ENCODE peak calls at places on chromosomes 13 and 19, in five cellular contexts. One of them, this sample, is unnamed. For H3K4me1, the result is how much of the 10 kb centered on the place peaks cover.

GRCh38 chr19:30677702-30678101 is 305.5 kb downstream of the ZNF536 start:
- DNase-seq in mesendoderm: no peak
- DNase-seq in ascending aorta: no peak
- DNase-seq in CD8-positive, alpha-beta T cell: no peak
- DNase-seq in left ventricle myocardium inferior: no peak
- DNase-seq in this sample: no peak

GRCh38 chr19:7742575-7742974 is 4.8 kb downstream of the CD209 start:
- DNase-seq in mesendoderm: no peak
- DNase-seq in ascending aorta: no peak
- DNase-seq in CD8-positive, alpha-beta T cell: no peak
- DNase-seq in left ventricle myocardium inferior: no peak
- DNase-seq in this sample: no peak

GRCh38 chr13:95509521-95510315 is 42.8 kb upstream of the CLDN10 start:
- DNase-seq in mesendoderm: peak
- DNase-seq in ascending aorta: no peak
- DNase-seq in CD8-positive, alpha-beta T cell: no peak
- DNase-seq in left ventricle myocardium inferior: no peak
- DNase-seq in this sample: no peak

GRCh38 chr19:1911098-1911497 is 5.9 kb downstream of the ADAT3 start:
- DNase-seq in mesendoderm: no peak
- DNase-seq in ascending aorta: no peak
- DNase-seq in CD8-positive, alpha-beta T cell: peak
- DNase-seq in left ventricle myocardium inferior: no peak
- DNase-seq in this sample: no peak

GRCh38 chr19:5338661-5339469 is 1.7 kb downstream of the PTPRS start:
- DNase-seq in mesendoderm: peak
- DNase-seq in ascending aorta: no peak
- DNase-seq in CD8-positive, alpha-beta T cell: no peak
- DNase-seq in left ventricle myocardium inferior: no peak
- DNase-seq in this sample: no peak

GRCh38 chr19:48632692-48633147 is 4.5 kb downstream of the DBP start:
- DNase-seq in mesendoderm: no peak
- DNase-seq in ascending aorta: no peak
- DNase-seq in CD8-positive, alpha-beta T cell: no peak
- DNase-seq in left ventricle myocardium inferior: no peak
- DNase-seq in this sample: no peak

GRCh38 chr13:59680429-59681024 is 483.2 kb downstream of the DIAPH3 start:
- DNase-seq in mesendoderm: peak
- DNase-seq in ascending aorta: no peak
- DNase-seq in CD8-positive, alpha-beta T cell: no peak
- DNase-seq in left ventricle myocardium inferior: no peak
- DNase-seq in this sample: no peak

GRCh38 chr19:51511353-51511752 is 9.8 kb upstream of the SIGLEC12 start:
- DNase-seq in mesendoderm: peak
- DNase-seq in ascending aorta: no peak
- DNase-seq in CD8-positive, alpha-beta T cell: no peak
- DNase-seq in left ventricle myocardium inferior: no peak
- DNase-seq in this sample: no peak

GRCh38 chr13:37701306-37701705 is 102.7 kb upstream of the POSTN start:
- DNase-seq in mesendoderm: no peak
- DNase-seq in ascending aorta: no peak
- DNase-seq in CD8-positive, alpha-beta T cell: no peak
- DNase-seq in left ventricle myocardium inferior: no peak
- DNase-seq in this sample: no peak

GRCh38 chr13:40204246-40204645 is 462.2 kb downstream of the FOXO1 start:
- DNase-seq in mesendoderm: no peak
- DNase-seq in ascending aorta: no peak
- DNase-seq in CD8-positive, alpha-beta T cell: no peak
- DNase-seq in left ventricle myocardium inferior: no peak
- DNase-seq in this sample: no peak

GRCh38 chr19:41606215-41606837 is 20.5 kb downstream of the CEACAM4 start:
- DNase-seq in mesendoderm: no peak
- DNase-seq in ascending aorta: no peak
- DNase-seq in CD8-positive, alpha-beta T cell: no peak
- DNase-seq in left ventricle myocardium inferior: no peak
- DNase-seq in this sample: no peak

GRCh38 chr13:81551036-81551435 is 1210.1 kb upstream of the SPRY2 start:
- DNase-seq in mesendoderm: no peak
- DNase-seq in ascending aorta: no peak
- DNase-seq in CD8-positive, alpha-beta T cell: no peak
- DNase-seq in left ventricle myocardium inferior: no peak
- DNase-seq in this sample: no peak

GRCh38 chr13:49456156-49456555 is 12.1 kb downstream of the SETDB2 start:
- DNase-seq in mesendoderm: no peak
- DNase-seq in ascending aorta: no peak
- DNase-seq in CD8-positive, alpha-beta T cell: no peak
- DNase-seq in left ventricle myocardium inferior: no peak
- DNase-seq in this sample: no peak

GRCh38 chr19:37928527-37929286 is 21.7 kb downstream of the SIPA1L3 start:
- DNase-seq in mesendoderm: peak
- DNase-seq in ascending aorta: no peak
- DNase-seq in CD8-positive, alpha-beta T cell: no peak
- DNase-seq in left ventricle myocardium inferior: no peak
- DNase-seq in this sample: peak

GRCh38 chr19:3508771-3509535 is 2.8 kb downstream of the FZR1 start:
- DNase-seq in mesendoderm: no peak
- DNase-seq in ascending aorta: no peak
- DNase-seq in CD8-positive, alpha-beta T cell: no peak
- DNase-seq in left ventricle myocardium inferior: no peak
- DNase-seq in this sample: no peak
- H3K4me1 ChIP-seq in mesendoderm: under half
- H3K4me1 ChIP-seq in ascending aorta: under half
- H3K4me1 ChIP-seq in CD8-positive, alpha-beta T cell: under half
- H3K4me1 ChIP-seq in left ventricle myocardium inferior: half or more
- H3K4me1 ChIP-seq in this sample: under half

GRCh38 chr19:13001502-13002388 is 6.5 kb downstream of the NFIX start:
- DNase-seq in mesendoderm: no peak
- DNase-seq in ascending aorta: no peak
- DNase-seq in CD8-positive, alpha-beta T cell: no peak
- DNase-seq in left ventricle myocardium inferior: peak
- DNase-seq in this sample: no peak
- H3K27ac ChIP-seq in mesendoderm: no peak
- H3K27ac ChIP-seq in ascending aorta: peak
- H3K27ac ChIP-seq in CD8-positive, alpha-beta T cell: no peak
- H3K27ac ChIP-seq in left ventricle myocardium inferior: peak
- H3K27ac ChIP-seq in this sample: peak

GRCh38 chr19:56637976-56638555 is 4.9 kb upstream of the SMIM17 start:
- DNase-seq in mesendoderm: peak
- DNase-seq in ascending aorta: no peak
- DNase-seq in CD8-positive, alpha-beta T cell: peak
- DNase-seq in left ventricle myocardium inferior: peak
- DNase-seq in this sample: no peak
- H3K4me1 ChIP-seq in mesendoderm: under half
- H3K4me1 ChIP-seq in ascending aorta: under half
- H3K4me1 ChIP-seq in CD8-positive, alpha-beta T cell: under half
- H3K4me1 ChIP-seq in left ventricle myocardium inferior: under half
- H3K4me1 ChIP-seq in this sample: under half

GRCh38 chr19:56725829-56726424 is 54.4 kb upstream of the ZNF835 start:
- DNase-seq in mesendoderm: no peak
- DNase-seq in ascending aorta: no peak
- DNase-seq in CD8-positive, alpha-beta T cell: no peak
- DNase-seq in left ventricle myocardium inferior: no peak
- DNase-seq in this sample: no peak

GRCh38 chr19:56718231-56718630 is 46.7 kb upstream of the ZNF835 start:
- DNase-seq in mesendoderm: peak
- DNase-seq in ascending aorta: no peak
- DNase-seq in CD8-positive, alpha-beta T cell: no peak
- DNase-seq in left ventricle myocardium inferior: no peak
- DNase-seq in this sample: no peak

GRCh38 chr19:56720281-56720680 is 48.7 kb upstream of the ZNF835 start:
- DNase-seq in mesendoderm: peak
- DNase-seq in ascending aorta: no peak
- DNase-seq in CD8-positive, alpha-beta T cell: no peak
- DNase-seq in left ventricle myocardium inferior: no peak
- DNase-seq in this sample: no peak

DNA sequence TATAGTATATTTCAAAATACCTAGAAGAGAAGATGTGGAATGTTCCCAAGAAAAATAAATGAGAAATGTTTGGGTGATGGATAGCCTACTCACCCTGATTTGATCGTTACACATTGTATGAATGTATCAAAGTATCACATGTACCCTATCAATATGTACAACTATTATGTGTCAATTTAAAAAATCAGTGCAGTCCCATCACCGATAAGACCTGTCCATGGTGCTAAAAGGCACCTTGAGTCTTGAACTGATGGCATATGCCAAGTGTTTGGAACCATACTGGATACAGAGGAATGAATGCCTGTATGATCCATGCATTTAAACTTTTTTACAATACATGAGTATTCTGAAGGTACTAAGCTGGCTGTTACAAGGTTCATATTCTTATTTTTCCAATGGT is 50.2 kb upstream of the ZNF835 start:
- DNase-seq in mesendoderm: no peak
- DNase-seq in ascending aorta: no peak
- DNase-seq in CD8-positive, alpha-beta T cell: no peak
- DNase-seq in left ventricle myocardium inferior: no peak
- DNase-seq in this sample: no peak
- H3K27ac ChIP-seq in mesendoderm: no peak
- H3K27ac ChIP-seq in ascending aorta: no peak
- H3K27ac ChIP-seq in CD8-positive, alpha-beta T cell: no peak
- H3K27ac ChIP-seq in left ventricle myocardium inferior: no peak
- H3K27ac ChIP-seq in this sample: no peak

DNA sequence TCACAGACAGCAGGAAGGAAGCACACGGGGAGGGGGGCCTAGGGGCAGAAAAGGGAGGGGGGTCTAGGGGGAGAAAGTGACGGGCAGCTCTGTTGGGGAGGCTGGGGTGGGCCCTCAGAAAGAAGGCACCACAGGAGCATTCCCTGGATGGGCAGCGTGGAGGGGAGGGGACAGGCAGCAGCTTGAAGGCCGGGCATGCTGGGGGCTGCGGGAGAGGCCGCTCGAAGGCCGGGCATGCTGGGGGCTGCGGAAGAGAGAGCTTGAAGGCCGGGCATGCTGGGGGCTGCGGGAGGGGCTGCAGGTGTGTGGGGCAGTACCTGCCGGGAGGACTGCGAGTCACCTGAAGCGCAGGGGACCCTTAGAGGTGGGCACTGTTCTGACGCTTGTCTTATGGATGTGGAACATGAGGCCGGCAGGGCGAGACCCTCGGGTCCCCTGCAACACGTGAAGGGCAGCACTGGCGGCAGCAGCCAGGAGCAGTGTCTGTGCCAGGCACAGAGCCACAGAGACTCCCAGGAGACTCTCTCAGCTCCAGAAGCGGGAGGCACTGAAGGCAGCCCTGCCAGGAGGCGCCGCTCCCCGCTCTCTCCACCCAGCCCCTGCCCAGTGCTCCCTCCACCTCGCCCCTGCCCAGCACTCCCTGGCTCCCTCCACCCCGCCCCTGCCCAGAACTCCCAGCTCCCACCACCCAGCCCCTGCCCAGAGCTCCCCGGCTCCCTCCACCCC is 13.3 kb downstream of the ZNF787 start:
- DNase-seq in mesendoderm: no peak
- DNase-seq in ascending aorta: no peak
- DNase-seq in CD8-positive, alpha-beta T cell: no peak
- DNase-seq in left ventricle myocardium inferior: no peak
- DNase-seq in this sample: no peak
- H3K4me1 ChIP-seq in mesendoderm: under half
- H3K4me1 ChIP-seq in ascending aorta: under half
- H3K4me1 ChIP-seq in CD8-positive, alpha-beta T cell: under half
- H3K4me1 ChIP-seq in left ventricle myocardium inferior: half or more
- H3K4me1 ChIP-seq in this sample: half or more

GRCh38 chr13:75818181-75819110 is 182.3 kb downstream of the LMO7 start:
- DNase-seq in mesendoderm: peak
- DNase-seq in ascending aorta: no peak
- DNase-seq in CD8-positive, alpha-beta T cell: no peak
- DNase-seq in left ventricle myocardium inferior: no peak
- DNase-seq in this sample: no peak
- H3K27ac ChIP-seq in mesendoderm: no peak
- H3K27ac ChIP-seq in ascending aorta: no peak
- H3K27ac ChIP-seq in CD8-positive, alpha-beta T cell: no peak
- H3K27ac ChIP-seq in left ventricle myocardium inferior: peak
- H3K27ac ChIP-seq in this sample: no peak

DNA sequence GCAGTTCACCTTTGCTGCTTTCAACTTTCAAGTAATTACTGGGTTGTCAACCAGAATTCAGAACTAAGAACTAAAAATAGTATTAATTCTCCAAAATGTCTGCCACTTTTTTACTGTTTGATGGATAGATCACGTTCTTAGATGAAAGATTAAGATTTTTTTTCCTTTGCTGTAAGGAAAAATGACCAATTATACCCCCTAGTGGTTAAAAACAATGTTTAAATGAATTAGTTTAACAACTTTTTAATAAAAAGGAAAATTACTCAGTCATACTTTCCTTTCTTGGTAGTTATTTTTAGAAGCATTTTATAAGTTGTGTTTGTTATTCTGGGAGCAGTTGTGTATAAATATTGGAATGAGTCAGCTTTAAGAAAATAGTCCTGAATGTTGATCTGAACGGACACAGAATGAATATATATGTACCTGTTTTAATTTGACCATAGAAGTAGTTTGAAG is 4.6 kb downstream of the TM9SF2 start:
- DNase-seq in mesendoderm: no peak
- DNase-seq in ascending aorta: no peak
- DNase-seq in CD8-positive, alpha-beta T cell: no peak
- DNase-seq in left ventricle myocardium inferior: no peak
- DNase-seq in this sample: no peak
- H3K4me1 ChIP-seq in mesendoderm: under half
- H3K4me1 ChIP-seq in ascending aorta: under half
- H3K4me1 ChIP-seq in CD8-positive, alpha-beta T cell: under half
- H3K4me1 ChIP-seq in left ventricle myocardium inferior: half or more
- H3K4me1 ChIP-seq in this sample: under half

This sample was measured in right lobe of liver.